ENCODE peak calls at places on chromosome 20, in eight cellular contexts. U is ovary, I is right lobe of liver, C is nephron progenitor cell, K is GM06990, H is left lung, E is HFF-Myc, Q is H9. R is an unnamed sample.

GRCh38 chr20:54231006-54231405 is 23.1 kb downstream of the PFDN4 start:
- DNase-seq in U (no peak), I (no peak), C (no peak), K (no peak), H (no peak), E (no peak), Q (no peak), R (no peak)

GRCh38 chr20:40218296-40218955 is 470.6 kb downstream of the MAFB start:
- DNase-seq in U (no peak), I (no peak), C (no peak), K (no peak), H (no peak), E (no peak), Q (no peak), R (no peak)

GRCh38 chr20:51534764-51535386 is 7.6 kb downstream of the NFATC2 start:
- DNase-seq in U (no peak), I (no peak), C (no peak), K (no peak), H (no peak), E (no peak), Q (no peak), R (no peak)

GRCh38 chr20:48919882-48920526 is 1.5 kb upstream of the ARFGEF2 start:
- DNase-seq in U (no peak), I (no peak), C (no peak), K (no peak), H (no peak), E (no peak), Q (no peak), R (peak; percentile 86)

GRCh38 chr20:7829776-7830175 is 110.5 kb downstream of the HAO1 start:
- DNase-seq in U (no peak), I (no peak), C (no peak), K (no peak), H (no peak), E (no peak), Q (no peak), R (no peak)

GRCh38 chr20:19737025-19737424 is 21.0 kb upstream of the RIN2 start:
- DNase-seq in U (no peak), I (no peak), C (no peak), K (no peak), H (no peak), E (no peak), Q (no peak), R (peak; percentile 87)

GRCh38 chr20:50642288-50642803 is 49.0 kb downstream of the RIPOR3 start:
- DNase-seq in U (no peak), I (no peak), C (no peak), K (no peak), H (no peak), E (no peak), Q (peak; percentile 93), R (no peak)

GRCh38 chr20:5402903-5403531 is 86.3 kb upstream of the PROKR2 start:
- DNase-seq in U (no peak), I (no peak), C (peak; percentile 49), K (no peak), H (no peak), E (peak; percentile 5), Q (peak; percentile 60), R (no peak)

GRCh38 chr20:38196592-38196991 is 31.5 kb upstream of the TGM2 start:
- DNase-seq in U (peak; percentile 21), I (peak; percentile 59), C (no peak), K (no peak), H (peak; percentile 83), E (no peak), Q (no peak), R (peak; percentile 91)

GRCh38 chr20:5171074-5171789 is 44.4 kb downstream of the CDS2 start:
- DNase-seq in U (peak; percentile 22), I (no peak), C (no peak), K (no peak), H (no peak), E (no peak), Q (peak; percentile 43), R (no peak)

GRCh38 chr20:33578510-33578909 is 83.6 kb upstream of the C20orf144 start:
- DNase-seq in U (no peak), I (no peak), C (no peak), K (no peak), H (no peak), E (peak; percentile 95), Q (no peak), R (no peak)

GRCh38 chr20:56956536-56956935 is 309.9 kb downstream of the BMP7 start:
- DNase-seq in U (no peak), I (no peak), C (no peak), K (no peak), H (no peak), E (no peak), Q (no peak), R (no peak)

GRCh38 chr20:41044409-41045062 is 15.9 kb downstream of the TOP1 start:
- DNase-seq in U (no peak), I (no peak), C (peak; percentile 12), K (no peak), H (no peak), E (no peak), Q (no peak), R (no peak)

GRCh38 chr20:1764136-1765033 is 106.8 kb upstream of the SIRPG start:
- DNase-seq in U (peak; percentile 68), I (peak; percentile 82), C (peak; percentile 77), K (peak; percentile 30), H (peak; percentile 82), E (peak; percentile 48), Q (peak; percentile 74), R (peak; percentile 68)

GRCh38 chr20:17854307-17854903 is 114.2 kb downstream of the SNX5 start:
- DNase-seq in U (peak; percentile 46), I (peak; percentile 81), C (peak; percentile 44), K (no peak), H (no peak), E (no peak), Q (peak; percentile 77), R (peak; percentile 24)

GRCh38 chr20:2713285-2713684 is 20.7 kb downstream of the EBF4 start:
- DNase-seq in U (no peak), I (no peak), C (no peak), K (no peak), H (no peak), E (no peak), Q (no peak), R (no peak)

GRCh38 chr20:11689262-11689661 is 228.4 kb upstream of the BTBD3 start:
- DNase-seq in U (no peak), I (no peak), C (no peak), K (no peak), H (no peak), E (no peak), Q (no peak), R (no peak)

GRCh38 chr20:60062431-60063336 is 104.5 kb downstream of the CDH26 start:
- DNase-seq in U (peak; percentile 19), I (peak; percentile 26), C (no peak), K (no peak), H (no peak), E (peak; percentile 82), Q (peak; percentile 22), R (no peak)

GRCh38 chr20:21703740-21704407 is 1.6 kb upstream of the PAX1 start:
- DNase-seq in U (no peak), I (no peak), C (no peak), K (no peak), H (peak; percentile 60), E (no peak), Q (no peak), R (no peak)
- TF ChIP-seq CTCF in U (no peak), I (no peak), C (no peak), K (no peak), H (no peak), E (no peak), Q (no peak), R (no peak)

GRCh38 chr20:21493049-21493448 is 20.8 kb downstream of the NKX2-2 start:
- DNase-seq in U (no peak), I (no peak), C (no peak), K (no peak), H (no peak), E (no peak), Q (no peak), R (no peak)

DNA sequence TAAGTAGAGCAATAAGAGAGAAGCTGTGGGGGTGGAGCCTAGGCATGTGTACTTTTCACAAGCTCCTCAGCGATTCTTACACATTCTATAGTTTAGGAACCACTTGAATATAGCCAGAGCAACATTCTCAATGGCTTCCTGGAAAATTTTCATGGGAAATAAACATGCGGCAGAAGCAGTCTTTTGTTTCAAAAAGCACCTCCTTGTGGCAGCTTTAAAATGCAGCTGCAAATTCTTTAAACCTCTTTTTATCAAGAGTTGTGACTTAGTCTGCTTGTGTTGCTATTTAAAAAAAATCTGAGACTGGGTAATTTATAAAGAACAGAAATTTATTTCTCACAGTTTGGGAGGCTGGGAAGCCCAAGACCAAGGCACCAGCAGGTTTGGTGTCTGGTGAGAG is 23.8 kb downstream of the NKX2-2 start:
- DNase-seq in U (no peak), I (no peak), C (no peak), K (no peak), H (no peak), E (no peak), Q (no peak), R (no peak)
- TF ChIP-seq CTCF in U (no peak), I (peak; percentile 20), C (no peak), K (no peak), H (no peak), E (no peak), Q (peak; percentile 47), R (no peak)

DNA sequence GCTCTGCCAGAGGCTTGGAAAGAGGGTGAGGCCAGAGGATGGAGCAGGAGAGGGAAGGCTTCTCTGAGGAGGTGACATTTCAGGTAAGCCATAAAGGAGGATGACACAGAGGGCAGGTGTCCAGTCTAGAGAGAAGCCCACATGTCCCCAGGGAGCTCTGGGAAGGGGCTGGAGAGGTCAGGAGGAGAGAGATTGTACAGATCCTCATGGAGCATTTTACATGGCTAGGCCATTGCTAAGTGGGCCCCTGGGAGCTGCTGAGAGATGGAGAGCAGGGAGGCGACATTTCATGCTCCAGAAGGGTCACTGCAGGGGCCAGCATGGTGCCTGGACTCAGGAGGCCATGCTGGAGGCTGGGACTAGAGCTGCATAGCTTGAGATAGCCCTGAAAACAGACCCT is 124.5 kb downstream of the TOX2 start:
- DNase-seq in U (no peak), I (no peak), C (no peak), K (no peak), H (no peak), E (no peak), Q (no peak), R (no peak)
- TF ChIP-seq CTCF in U (no peak), I (no peak), C (no peak), K (no peak), H (no peak), E (no peak), Q (no peak), R (no peak)

GRCh38 chr20:31861346-31862156 is 8.8 kb downstream of the DUSP15 start:
- DNase-seq in U (peak; percentile 55), I (no peak), C (peak; percentile 91), K (peak; percentile 83), H (peak; percentile 88), E (no peak), Q (peak; percentile 93), R (peak; percentile 44)

GRCh38 chr20:31859266-31859997 is 10.9 kb downstream of the DUSP15 start:
- DNase-seq in U (no peak), I (no peak), C (no peak), K (no peak), H (no peak), E (no peak), Q (no peak), R (no peak)

GRCh38 chr20:31862157-31862470 is 8.2 kb downstream of the DUSP15 start:
- DNase-seq in U (no peak), I (no peak), C (no peak), K (no peak), H (no peak), E (no peak), Q (no peak), R (peak; percentile 7)

GRCh38 chr20:31859998-31860380 is 10.3 kb downstream of the DUSP15 start:
- DNase-seq in U (no peak), I (no peak), C (no peak), K (no peak), H (no peak), E (no peak), Q (no peak), R (peak; percentile 4)

GRCh38 chr20:31860431-31861345 is 9.6 kb downstream of the DUSP15 start:
- DNase-seq in U (no peak), I (no peak), C (peak; percentile 58), K (no peak), H (no peak), E (no peak), Q (peak; percentile 75), R (peak; percentile 39)
- TF ChIP-seq CTCF in U (no peak), I (no peak), C (no peak), K (no peak), H (no peak), E (no peak), Q (peak; percentile 14), R (no peak)

R was measured in CD14-positive monocyte.